ENCODE peak calls at places on chromosomes 3 and 15, in six cellular contexts. One of them, this sample, is unnamed.
A peak's percentile ranks its signal among the peaks of the same experiment; 100 is the strongest.

GRCh38 chr15:92343869-92344643 is 49.6 kb upstream of the ST8SIA2 start:
- DNase-seq in colonic mucosa: no peak
- DNase-seq in endothelial cell of umbilical vein: no peak
- DNase-seq in tibial nerve: no peak
- DNase-seq in astrocyte: no peak
- DNase-seq in osteoblast: no peak
- DNase-seq in this sample: no peak

GRCh38 chr3:52385157-52385556 is 59.7 kb downstream of the SEMA3G start:
- DNase-seq in colonic mucosa: no peak
- DNase-seq in endothelial cell of umbilical vein: peak; percentile 26
- DNase-seq in tibial nerve: no peak
- DNase-seq in astrocyte: peak; percentile 12
- DNase-seq in osteoblast: peak; percentile 98
- DNase-seq in this sample: no peak

GRCh38 chr15:100330221-100330620 is 11.6 kb downstream of the ADAMTS17 start:
- DNase-seq in colonic mucosa: no peak
- DNase-seq in endothelial cell of umbilical vein: no peak
- DNase-seq in tibial nerve: no peak
- DNase-seq in astrocyte: no peak
- DNase-seq in osteoblast: no peak
- DNase-seq in this sample: no peak

GRCh38 chr3:115217678-115218451 is 70.8 kb upstream of the ZBTB20 start:
- DNase-seq in colonic mucosa: peak; percentile 56
- DNase-seq in endothelial cell of umbilical vein: peak; percentile 75
- DNase-seq in tibial nerve: no peak
- DNase-seq in astrocyte: peak; percentile 76
- DNase-seq in osteoblast: no peak
- DNase-seq in this sample: no peak

GRCh38 chr3:14415501-14415900 is 13.1 kb downstream of the SLC6A6 start:
- DNase-seq in colonic mucosa: no peak
- DNase-seq in endothelial cell of umbilical vein: no peak
- DNase-seq in tibial nerve: no peak
- DNase-seq in astrocyte: no peak
- DNase-seq in osteoblast: peak; percentile 78
- DNase-seq in this sample: no peak

GRCh38 chr3:150759319-150759718 is 3.6 kb downstream of the SIAH2 start:
- DNase-seq in colonic mucosa: no peak
- DNase-seq in endothelial cell of umbilical vein: no peak
- DNase-seq in tibial nerve: no peak
- DNase-seq in astrocyte: no peak
- DNase-seq in osteoblast: no peak
- DNase-seq in this sample: no peak

GRCh38 chr15:70932397-70932796 is 39.8 kb downstream of the LRRC49 start:
- DNase-seq in colonic mucosa: no peak
- DNase-seq in endothelial cell of umbilical vein: no peak
- DNase-seq in tibial nerve: no peak
- DNase-seq in astrocyte: no peak
- DNase-seq in osteoblast: peak; percentile 58
- DNase-seq in this sample: no peak

GRCh38 chr3:125594581-125595011 is 701 bp downstream of the OSBPL11 start:
- DNase-seq in colonic mucosa: peak; percentile 57
- DNase-seq in endothelial cell of umbilical vein: no peak
- DNase-seq in tibial nerve: peak; percentile 21
- DNase-seq in astrocyte: no peak
- DNase-seq in osteoblast: peak; percentile 14
- DNase-seq in this sample: peak; percentile 41

GRCh38 chr3:56806407-56806806 is 4.7 kb upstream of the ARHGEF3 start:
- DNase-seq in colonic mucosa: no peak
- DNase-seq in endothelial cell of umbilical vein: no peak
- DNase-seq in tibial nerve: no peak
- DNase-seq in astrocyte: no peak
- DNase-seq in osteoblast: no peak
- DNase-seq in this sample: no peak

GRCh38 chr15:26736502-26737248 is 36.2 kb downstream of the GABRB3 start:
- DNase-seq in colonic mucosa: no peak
- DNase-seq in endothelial cell of umbilical vein: no peak
- DNase-seq in tibial nerve: no peak
- DNase-seq in astrocyte: no peak
- DNase-seq in osteoblast: no peak
- DNase-seq in this sample: no peak

GRCh38 chr3:155411500-155412223 is 118.2 kb upstream of the STRIT1 start:
- DNase-seq in colonic mucosa: no peak
- DNase-seq in endothelial cell of umbilical vein: no peak
- DNase-seq in tibial nerve: no peak
- DNase-seq in astrocyte: no peak
- DNase-seq in osteoblast: no peak
- DNase-seq in this sample: no peak

GRCh38 chr3:132325634-132326033 is 8.4 kb downstream of the ACP3 start:
- DNase-seq in colonic mucosa: no peak
- DNase-seq in endothelial cell of umbilical vein: no peak
- DNase-seq in tibial nerve: no peak
- DNase-seq in astrocyte: no peak
- DNase-seq in osteoblast: no peak
- DNase-seq in this sample: no peak

GRCh38 chr15:40333922-40334492 is 6.7 kb downstream of the CCDC9B start:
- DNase-seq in colonic mucosa: peak; percentile 47
- DNase-seq in endothelial cell of umbilical vein: peak; percentile 98
- DNase-seq in tibial nerve: no peak
- DNase-seq in astrocyte: peak; percentile 66
- DNase-seq in osteoblast: peak; percentile 95
- DNase-seq in this sample: no peak

GRCh38 chr3:51955893-51956770 is 951 bp downstream of the GPR62 start:
- DNase-seq in colonic mucosa: no peak
- DNase-seq in endothelial cell of umbilical vein: peak; percentile 69
- DNase-seq in tibial nerve: no peak
- DNase-seq in astrocyte: peak; percentile 47
- DNase-seq in osteoblast: peak; percentile 97
- DNase-seq in this sample: no peak

GRCh38 chr15:25368855-25369254 is 70.0 kb downstream of the UBE3A start:
- DNase-seq in colonic mucosa: no peak
- DNase-seq in endothelial cell of umbilical vein: no peak
- DNase-seq in tibial nerve: no peak
- DNase-seq in astrocyte: peak; percentile 86
- DNase-seq in osteoblast: no peak
- DNase-seq in this sample: no peak

GRCh38 chr3:127587876-127588275 is 2.7 kb downstream of the TPRA1 start:
- DNase-seq in colonic mucosa: no peak
- DNase-seq in endothelial cell of umbilical vein: no peak
- DNase-seq in tibial nerve: no peak
- DNase-seq in astrocyte: no peak
- DNase-seq in osteoblast: peak; percentile 23
- DNase-seq in this sample: no peak

GRCh38 chr3:45994661-45995369 is 809 bp downstream of the FYCO1 start:
- DNase-seq in colonic mucosa: peak; percentile 44
- DNase-seq in endothelial cell of umbilical vein: no peak
- DNase-seq in tibial nerve: no peak
- DNase-seq in astrocyte: no peak
- DNase-seq in osteoblast: no peak
- DNase-seq in this sample: no peak

GRCh38 chr3:111246967-111247760 is 175.5 kb downstream of the NECTIN3 start:
- DNase-seq in colonic mucosa: no peak
- DNase-seq in endothelial cell of umbilical vein: no peak
- DNase-seq in tibial nerve: no peak
- DNase-seq in astrocyte: peak; percentile 83
- DNase-seq in osteoblast: peak; percentile 83
- DNase-seq in this sample: no peak

GRCh38 chr15:29438714-29439076 is 169.1 kb upstream of the NSMCE3 start:
- DNase-seq in colonic mucosa: no peak
- DNase-seq in endothelial cell of umbilical vein: no peak
- DNase-seq in tibial nerve: no peak
- DNase-seq in astrocyte: no peak
- DNase-seq in osteoblast: no peak
- DNase-seq in this sample: no peak

GRCh38 chr3:27228805-27229204 is 140.4 kb downstream of the NEK10 start:
- DNase-seq in colonic mucosa: no peak
- DNase-seq in endothelial cell of umbilical vein: no peak
- DNase-seq in tibial nerve: no peak
- DNase-seq in astrocyte: no peak
- DNase-seq in osteoblast: no peak
- DNase-seq in this sample: no peak

GRCh38 chr15:82393671-82394070 is 35.9 kb upstream of the GOLGA6L9 start:
- DNase-seq in colonic mucosa: no peak
- DNase-seq in endothelial cell of umbilical vein: no peak
- DNase-seq in tibial nerve: no peak
- DNase-seq in astrocyte: peak; percentile 89
- DNase-seq in osteoblast: peak; percentile 0
- DNase-seq in this sample: no peak

GRCh38 chr15:52527898-52528464 is 699 bp downstream of the MYO5A start:
- DNase-seq in colonic mucosa: peak; percentile 19
- DNase-seq in endothelial cell of umbilical vein: peak; percentile 57
- DNase-seq in tibial nerve: no peak
- DNase-seq in astrocyte: peak; percentile 18
- DNase-seq in osteoblast: peak; percentile 90
- DNase-seq in this sample: no peak

GRCh38 chr15:38823272-38823671 is 258.7 kb upstream of the RASGRP1 start:
- DNase-seq in colonic mucosa: no peak
- DNase-seq in endothelial cell of umbilical vein: peak; percentile 94
- DNase-seq in tibial nerve: no peak
- DNase-seq in astrocyte: no peak
- DNase-seq in osteoblast: peak; percentile 84
- DNase-seq in this sample: no peak

GRCh38 chr15:52783191-52783829 is 6.8 kb downstream of the ONECUT1 start:
- DNase-seq in colonic mucosa: no peak
- DNase-seq in endothelial cell of umbilical vein: peak; percentile 33
- DNase-seq in tibial nerve: no peak
- DNase-seq in astrocyte: no peak
- DNase-seq in osteoblast: peak; percentile 93
- DNase-seq in this sample: no peak

GRCh38 chr3:101574388-101575156 is 592 bp downstream of the PCNP start:
- DNase-seq in colonic mucosa: peak; percentile 53
- DNase-seq in endothelial cell of umbilical vein: peak; percentile 66
- DNase-seq in tibial nerve: no peak
- DNase-seq in astrocyte: peak; percentile 54
- DNase-seq in osteoblast: peak; percentile 73
- DNase-seq in this sample: peak; percentile 67

GRCh38 chr3:133840767-133841166 is 35.2 kb downstream of the SRPRB start:
- DNase-seq in colonic mucosa: no peak
- DNase-seq in endothelial cell of umbilical vein: no peak
- DNase-seq in tibial nerve: no peak
- DNase-seq in astrocyte: no peak
- DNase-seq in osteoblast: peak; percentile 25
- DNase-seq in this sample: no peak

GRCh38 chr3:71466483-71466882 is 117.0 kb downstream of the FOXP1 start:
- DNase-seq in colonic mucosa: peak; percentile 75
- DNase-seq in endothelial cell of umbilical vein: peak; percentile 89
- DNase-seq in tibial nerve: no peak
- DNase-seq in astrocyte: peak; percentile 45
- DNase-seq in osteoblast: no peak
- DNase-seq in this sample: no peak

GRCh38 chr15:101029971-101030661 is 111.0 kb downstream of the LRRK1 start:
- DNase-seq in colonic mucosa: peak; percentile 11
- DNase-seq in endothelial cell of umbilical vein: no peak
- DNase-seq in tibial nerve: peak; percentile 3
- DNase-seq in astrocyte: no peak
- DNase-seq in osteoblast: peak; percentile 11
- DNase-seq in this sample: peak; percentile 29

GRCh38 chr3:170491901-170492300 is 73.2 kb downstream of the CLDN11 start:
- DNase-seq in colonic mucosa: no peak
- DNase-seq in endothelial cell of umbilical vein: no peak
- DNase-seq in tibial nerve: no peak
- DNase-seq in astrocyte: no peak
- DNase-seq in osteoblast: no peak
- DNase-seq in this sample: no peak

DNA sequence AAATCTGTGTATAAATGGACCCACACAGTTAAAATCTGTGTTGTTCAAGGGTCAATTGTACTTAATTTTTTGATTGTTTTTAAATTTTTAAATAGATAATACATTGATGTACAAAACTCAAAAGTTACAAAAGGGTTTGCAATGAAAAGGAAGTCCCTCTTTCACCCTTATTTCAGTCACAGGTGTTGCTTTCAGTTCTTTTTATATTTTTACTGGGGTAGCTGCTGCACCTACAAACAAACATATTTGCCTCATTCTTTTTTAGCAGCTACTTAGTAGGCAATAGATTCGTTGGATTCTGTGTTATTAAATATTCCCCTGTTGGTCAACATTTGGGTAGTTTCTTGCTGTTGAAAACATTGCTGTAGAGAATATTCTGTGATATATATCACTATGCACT is 44.4 kb downstream of the PIAS1 start:
- DNase-seq in colonic mucosa: no peak
- DNase-seq in endothelial cell of umbilical vein: no peak
- DNase-seq in tibial nerve: no peak
- DNase-seq in astrocyte: no peak
- DNase-seq in osteoblast: no peak
- DNase-seq in this sample: no peak
- TF ChIP-seq CTCF in colonic mucosa: no peak
- TF ChIP-seq CTCF in endothelial cell of umbilical vein: no peak
- TF ChIP-seq CTCF in tibial nerve: no peak
- TF ChIP-seq CTCF in astrocyte: no peak
- TF ChIP-seq CTCF in osteoblast: no peak
- TF ChIP-seq CTCF in this sample: no peak

GRCh38 chr15:34436956-34437442 is 609 bp downstream of the GOLGA8A start:
- DNase-seq in colonic mucosa: no peak
- DNase-seq in endothelial cell of umbilical vein: peak; percentile 65
- DNase-seq in tibial nerve: no peak
- DNase-seq in astrocyte: peak; percentile 24
- DNase-seq in osteoblast: peak; percentile 89
- DNase-seq in this sample: no peak
- TF ChIP-seq CTCF in colonic mucosa: no peak
- TF ChIP-seq CTCF in endothelial cell of umbilical vein: no peak
- TF ChIP-seq CTCF in tibial nerve: no peak
- TF ChIP-seq CTCF in astrocyte: no peak
- TF ChIP-seq CTCF in osteoblast: no peak
- TF ChIP-seq CTCF in this sample: no peak

GRCh38 chr15:44798815-44799214 is 62.5 kb downstream of the TRIM69 start:
- DNase-seq in colonic mucosa: no peak
- DNase-seq in endothelial cell of umbilical vein: peak; percentile 53
- DNase-seq in tibial nerve: no peak
- DNase-seq in astrocyte: no peak
- DNase-seq in osteoblast: no peak
- DNase-seq in this sample: no peak
- TF ChIP-seq CTCF in colonic mucosa: no peak
- TF ChIP-seq CTCF in endothelial cell of umbilical vein: peak; percentile 16
- TF ChIP-seq CTCF in tibial nerve: no peak
- TF ChIP-seq CTCF in astrocyte: peak; percentile 18
- TF ChIP-seq CTCF in osteoblast: peak; percentile 25
- TF ChIP-seq CTCF in this sample: no peak

GRCh38 chr15:31365655-31366127 is 39.1 kb downstream of the KLF13 start:
- DNase-seq in colonic mucosa: peak; percentile 90
- DNase-seq in endothelial cell of umbilical vein: no peak
- DNase-seq in tibial nerve: peak; percentile 95
- DNase-seq in astrocyte: peak; percentile 38
- DNase-seq in osteoblast: peak; percentile 99
- DNase-seq in this sample: peak; percentile 67

GRCh38 chr15:31367021-31367729 is 40.5 kb downstream of the KLF13 start:
- DNase-seq in colonic mucosa: no peak
- DNase-seq in endothelial cell of umbilical vein: no peak
- DNase-seq in tibial nerve: no peak
- DNase-seq in astrocyte: no peak
- DNase-seq in osteoblast: peak; percentile 65
- DNase-seq in this sample: no peak

GRCh38 chr15:31365032-31365654 is 38.5 kb downstream of the KLF13 start:
- DNase-seq in colonic mucosa: no peak
- DNase-seq in endothelial cell of umbilical vein: no peak
- DNase-seq in tibial nerve: no peak
- DNase-seq in astrocyte: no peak
- DNase-seq in osteoblast: peak; percentile 3
- DNase-seq in this sample: no peak

GRCh38 chr15:31367730-31368344 is 41.2 kb downstream of the KLF13 start:
- DNase-seq in colonic mucosa: no peak
- DNase-seq in endothelial cell of umbilical vein: no peak
- DNase-seq in tibial nerve: no peak
- DNase-seq in astrocyte: no peak
- DNase-seq in osteoblast: peak; percentile 8
- DNase-seq in this sample: no peak

GRCh38 chr15:31366169-31366734 is 39.6 kb downstream of the KLF13 start:
- DNase-seq in colonic mucosa: peak; percentile 45
- DNase-seq in endothelial cell of umbilical vein: no peak
- DNase-seq in tibial nerve: peak; percentile 37
- DNase-seq in astrocyte: no peak
- DNase-seq in osteoblast: peak; percentile 78
- DNase-seq in this sample: no peak
- TF ChIP-seq CTCF in colonic mucosa: no peak
- TF ChIP-seq CTCF in endothelial cell of umbilical vein: no peak
- TF ChIP-seq CTCF in tibial nerve: peak; percentile 24
- TF ChIP-seq CTCF in astrocyte: no peak
- TF ChIP-seq CTCF in osteoblast: no peak
- TF ChIP-seq CTCF in this sample: no peak